ENCODE peak calls at places on chromosomes 6 and 20, in six cellular contexts. One of them, this sample, is unnamed.

GRCh38 chr20:11015440-11015839 is 341.6 kb upstream of the JAG1 start:
- DNase-seq in adrenal gland: no peak
- DNase-seq in mucosa of descending colon: no peak
- DNase-seq in omental fat pad: no peak
- DNase-seq in NB4: no peak
- DNase-seq in mesothelial cell of epicardium: no peak
- DNase-seq in this sample: no peak

GRCh38 chr6:130293800-130294199 is 71.0 kb upstream of the SAMD3 start:
- DNase-seq in mucosa of descending colon: peak; percentile 59
- DNase-seq in omental fat pad: no peak
- DNase-seq in mesothelial cell of epicardium: no peak
- DNase-seq in adrenal gland: no peak
- DNase-seq in NB4: peak; percentile 57
- DNase-seq in this sample: no peak

GRCh38 chr6:156839591-156840001 is 62.4 kb downstream of the ARID1B start:
- DNase-seq in mucosa of descending colon: no peak
- DNase-seq in NB4: no peak
- DNase-seq in omental fat pad: no peak
- DNase-seq in mesothelial cell of epicardium: no peak
- DNase-seq in adrenal gland: no peak
- DNase-seq in this sample: no peak

GRCh38 chr20:62601172-62601571 is 41.1 kb upstream of the SLCO4A1 start:
- DNase-seq in omental fat pad: no peak
- DNase-seq in mesothelial cell of epicardium: no peak
- DNase-seq in adrenal gland: no peak
- DNase-seq in NB4: peak; percentile 45
- DNase-seq in mucosa of descending colon: no peak
- DNase-seq in this sample: no peak

GRCh38 chr6:98927534-98927933 is 20.2 kb downstream of the FBXL4 start:
- DNase-seq in omental fat pad: no peak
- DNase-seq in NB4: no peak
- DNase-seq in mesothelial cell of epicardium: no peak
- DNase-seq in mucosa of descending colon: no peak
- DNase-seq in adrenal gland: no peak
- DNase-seq in this sample: no peak

GRCh38 chr6:79671605-79672266 is 40.6 kb downstream of the SH3BGRL2 start:
- DNase-seq in NB4: no peak
- DNase-seq in mesothelial cell of epicardium: no peak
- DNase-seq in omental fat pad: no peak
- DNase-seq in adrenal gland: peak; percentile 57
- DNase-seq in mucosa of descending colon: peak; percentile 93
- DNase-seq in this sample: peak; percentile 69

GRCh38 chr6:37484786-37485170 is 14.9 kb downstream of the CCDC167 start:
- DNase-seq in adrenal gland: no peak
- DNase-seq in NB4: no peak
- DNase-seq in mucosa of descending colon: no peak
- DNase-seq in omental fat pad: no peak
- DNase-seq in mesothelial cell of epicardium: no peak
- DNase-seq in this sample: no peak

GRCh38 chr20:38132156-38132909 is 32.7 kb downstream of the TGM2 start:
- DNase-seq in omental fat pad: no peak
- DNase-seq in adrenal gland: no peak
- DNase-seq in NB4: no peak
- DNase-seq in mesothelial cell of epicardium: no peak
- DNase-seq in mucosa of descending colon: no peak
- DNase-seq in this sample: no peak

GRCh38 chr6:4280721-4281120 is 145.3 kb upstream of the ECI2 start:
- DNase-seq in mesothelial cell of epicardium: no peak
- DNase-seq in mucosa of descending colon: no peak
- DNase-seq in omental fat pad: no peak
- DNase-seq in NB4: no peak
- DNase-seq in adrenal gland: peak; percentile 74
- DNase-seq in this sample: no peak

GRCh38 chr20:46802696-46803445 is 91.8 kb upstream of the EYA2 start:
- DNase-seq in mucosa of descending colon: no peak
- DNase-seq in NB4: no peak
- DNase-seq in mesothelial cell of epicardium: no peak
- DNase-seq in omental fat pad: no peak
- DNase-seq in adrenal gland: no peak
- DNase-seq in this sample: no peak

GRCh38 chr6:33904050-33904827 is 100.4 kb upstream of the MLN start:
- DNase-seq in adrenal gland: no peak
- DNase-seq in omental fat pad: no peak
- DNase-seq in mesothelial cell of epicardium: no peak
- DNase-seq in NB4: peak; percentile 38
- DNase-seq in mucosa of descending colon: peak; percentile 63
- DNase-seq in this sample: peak; percentile 71

GRCh38 chr6:151436814-151437213 is 15.1 kb downstream of the RMND1 start:
- DNase-seq in NB4: no peak
- DNase-seq in omental fat pad: no peak
- DNase-seq in mesothelial cell of epicardium: no peak
- DNase-seq in adrenal gland: no peak
- DNase-seq in mucosa of descending colon: no peak
- DNase-seq in this sample: no peak

GRCh38 chr20:56163806-56164205 is 84.7 kb upstream of the MC3R start:
- DNase-seq in mucosa of descending colon: no peak
- DNase-seq in NB4: peak; percentile 13
- DNase-seq in omental fat pad: no peak
- DNase-seq in mesothelial cell of epicardium: no peak
- DNase-seq in adrenal gland: no peak
- DNase-seq in this sample: no peak

DNA sequence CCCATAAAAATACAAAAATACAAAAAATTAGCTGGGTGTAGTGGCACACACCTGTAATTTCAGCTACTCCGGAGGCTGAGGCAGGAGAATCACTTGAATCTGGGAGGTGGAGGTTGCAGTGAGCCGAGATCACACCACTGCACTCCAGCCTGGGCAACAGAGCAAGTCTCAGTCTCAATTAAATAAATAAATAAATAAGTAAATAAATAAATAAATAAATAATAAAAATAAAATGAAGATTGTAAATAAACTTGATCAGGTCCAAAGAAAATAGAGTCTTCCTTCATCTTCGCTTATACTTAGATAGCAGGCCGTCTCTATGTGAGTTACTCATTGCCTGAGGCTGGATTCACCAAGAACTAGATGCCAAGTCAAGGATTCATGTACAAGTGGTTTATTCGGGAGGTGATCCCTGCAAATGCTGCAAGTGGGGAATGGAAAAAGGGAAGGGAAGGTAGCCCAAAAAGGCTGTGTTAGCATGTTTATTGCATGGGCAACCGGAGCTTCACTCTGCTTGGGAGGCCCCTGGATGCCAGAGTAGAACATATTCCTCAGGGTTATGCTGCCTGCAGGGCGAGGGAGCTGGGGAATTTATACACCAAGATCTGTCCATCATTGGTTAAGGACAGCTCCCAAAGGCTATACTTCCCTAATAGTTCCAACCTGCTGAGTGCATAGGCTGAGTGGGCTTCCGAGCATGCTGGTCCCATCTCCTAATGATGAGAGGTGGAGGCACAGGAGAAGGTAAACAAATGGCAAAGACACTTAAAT is 16.3 kb downstream of the PRND start:
- DNase-seq in omental fat pad: no peak
- DNase-seq in NB4: no peak
- DNase-seq in mucosa of descending colon: no peak
- DNase-seq in mesothelial cell of epicardium: no peak
- DNase-seq in adrenal gland: no peak
- DNase-seq in this sample: no peak
- TF ChIP-seq CTCF in omental fat pad: no peak
- TF ChIP-seq CTCF in NB4: no peak
- TF ChIP-seq CTCF in mucosa of descending colon: no peak
- TF ChIP-seq CTCF in mesothelial cell of epicardium: no peak
- TF ChIP-seq CTCF in adrenal gland: no peak
- TF ChIP-seq CTCF in this sample: no peak

GRCh38 chr6:136378888-136379287 is 89.2 kb upstream of the BCLAF1 start:
- DNase-seq in mesothelial cell of epicardium: no peak
- DNase-seq in NB4: peak; percentile 14
- DNase-seq in omental fat pad: no peak
- DNase-seq in mucosa of descending colon: peak; percentile 26
- DNase-seq in adrenal gland: no peak
- DNase-seq in this sample: no peak
- TF ChIP-seq CTCF in mesothelial cell of epicardium: no peak
- TF ChIP-seq CTCF in NB4: no peak
- TF ChIP-seq CTCF in omental fat pad: no peak
- TF ChIP-seq CTCF in mucosa of descending colon: no peak
- TF ChIP-seq CTCF in adrenal gland: no peak
- TF ChIP-seq CTCF in this sample: no peak

GRCh38 chr6:42025066-42025789 is 25.1 kb upstream of the TAF8 start:
- DNase-seq in adrenal gland: no peak
- DNase-seq in mesothelial cell of epicardium: no peak
- DNase-seq in omental fat pad: no peak
- DNase-seq in NB4: peak; percentile 89
- DNase-seq in mucosa of descending colon: no peak
- DNase-seq in this sample: no peak

GRCh38 chr6:42021847-42022754 is 28.2 kb upstream of the TAF8 start:
- DNase-seq in omental fat pad: no peak
- DNase-seq in NB4: no peak
- DNase-seq in adrenal gland: no peak
- DNase-seq in mesothelial cell of epicardium: no peak
- DNase-seq in mucosa of descending colon: no peak
- DNase-seq in this sample: no peak

GRCh38 chr6:42022755-42023384 is 27.5 kb upstream of the TAF8 start:
- DNase-seq in mucosa of descending colon: no peak
- DNase-seq in NB4: no peak
- DNase-seq in omental fat pad: no peak
- DNase-seq in mesothelial cell of epicardium: no peak
- DNase-seq in adrenal gland: no peak
- DNase-seq in this sample: no peak

GRCh38 chr6:42017021-42017643 is 33.2 kb upstream of the TAF8 start:
- DNase-seq in NB4: peak; percentile 88
- DNase-seq in mucosa of descending colon: no peak
- DNase-seq in adrenal gland: peak; percentile 84
- DNase-seq in mesothelial cell of epicardium: no peak
- DNase-seq in omental fat pad: no peak
- DNase-seq in this sample: no peak

DNA sequence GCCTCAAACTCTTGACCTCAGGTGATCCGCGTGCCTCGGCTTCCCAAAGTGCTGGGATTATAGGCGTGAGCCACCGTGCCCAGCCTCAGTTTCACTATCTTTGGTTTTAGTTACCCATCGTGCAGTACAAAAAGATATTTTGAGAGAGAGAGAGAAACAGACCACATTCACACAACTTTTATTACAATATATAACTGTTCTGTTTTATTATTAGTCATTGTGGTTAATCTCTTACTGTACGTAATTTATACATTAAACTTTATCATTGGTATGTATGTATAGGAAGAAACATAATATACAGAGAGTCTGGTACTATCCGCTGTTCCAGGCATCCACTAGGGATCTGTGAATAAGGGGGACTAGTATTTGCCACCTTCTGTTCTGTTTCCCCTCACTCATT is 29.4 kb upstream of the TAF8 start:
- DNase-seq in NB4: no peak
- DNase-seq in omental fat pad: no peak
- DNase-seq in mucosa of descending colon: no peak
- DNase-seq in adrenal gland: no peak
- DNase-seq in mesothelial cell of epicardium: no peak
- DNase-seq in this sample: no peak
- TF ChIP-seq CTCF in NB4: no peak
- TF ChIP-seq CTCF in omental fat pad: no peak
- TF ChIP-seq CTCF in mucosa of descending colon: no peak
- TF ChIP-seq CTCF in adrenal gland: no peak
- TF ChIP-seq CTCF in mesothelial cell of epicardium: no peak
- TF ChIP-seq CTCF in this sample: no peak

GRCh38 chr6:116370717-116371383 is at the start of gene DSE:
- DNase-seq in NB4: peak; percentile 79
- DNase-seq in mucosa of descending colon: peak; percentile 70
- DNase-seq in adrenal gland: peak; percentile 87
- DNase-seq in mesothelial cell of epicardium: peak; percentile 82
- DNase-seq in omental fat pad: peak; percentile 62
- DNase-seq in this sample: peak; percentile 92
- TF ChIP-seq CTCF in NB4: no peak
- TF ChIP-seq CTCF in mucosa of descending colon: no peak
- TF ChIP-seq CTCF in adrenal gland: no peak
- TF ChIP-seq CTCF in mesothelial cell of epicardium: no peak
- TF ChIP-seq CTCF in omental fat pad: no peak
- TF ChIP-seq CTCF in this sample: no peak

This sample was measured in left lung.